ENCODE peak calls at places on chromosomes 1 and 21, in ten cellular contexts. Y, M, E, N, D, K, G, P, J and Q are unnamed samples. For H3K27me3, the result is how much of the 10 kb centered on the place peaks cover.

GRCh38 chr1:221105578-221105977 is 226.3 kb downstream of the HLX start:
- DNase-seq in K (no peak), G (no peak), Y (no peak), J (no peak), D (no peak), M (no peak), P (no peak), N (no peak), E (no peak), Q (no peak)

GRCh38 chr1:65039066-65039465 is 72.7 kb upstream of the JAK1 start:
- DNase-seq in N (no peak), J (no peak), G (no peak), D (no peak), K (no peak), Y (no peak), E (no peak), P (no peak), M (no peak), Q (no peak)

GRCh38 chr1:177922209-177922608 is 47.6 kb downstream of the SEC16B start:
- DNase-seq in D (no peak), E (no peak), M (no peak), P (no peak), K (no peak), J (no peak), N (no peak), G (no peak), Y (no peak), Q (no peak)

GRCh38 chr1:225380691-225381090 is 47.1 kb downstream of the LBR start:
- DNase-seq in E (no peak), N (no peak), D (no peak), P (no peak), Y (no peak), G (no peak), M (no peak), K (no peak), J (no peak), Q (no peak)

GRCh38 chr1:8202182-8202905 is 115.6 kb upstream of the SLC45A1 start:
- DNase-seq in K (peak), J (peak), M (peak), G (peak), D (peak), N (peak), E (peak), P (no peak), Y (peak), Q (no peak)

GRCh38 chr1:172903581-172904220 is 147.0 kb downstream of the TNFSF18 start:
- DNase-seq in N (peak), M (no peak), K (no peak), P (no peak), D (no peak), G (no peak), E (peak), Y (no peak), J (peak), Q (no peak)

GRCh38 chr1:43653339-43653738 is 3.4 kb downstream of the KDM4A start:
- DNase-seq in E (no peak), G (no peak), Y (no peak), M (no peak), J (peak), N (peak), K (no peak), D (peak), P (no peak), Q (no peak)

GRCh38 chr1:156436319-156437043 is 64.1 kb downstream of the MEF2D start:
- DNase-seq in Y (no peak), K (no peak), D (no peak), E (no peak), J (no peak), M (no peak), P (no peak), G (no peak), N (no peak), Q (no peak)

GRCh38 chr1:69913967-69914366 is 291.4 kb downstream of the LRRC40 start:
- DNase-seq in J (peak), N (peak), E (peak), P (no peak), Y (no peak), M (no peak), D (no peak), K (no peak), G (no peak), Q (no peak)

GRCh38 chr1:35675773-35676172 is 34.4 kb upstream of the PSMB2 start:
- DNase-seq in G (no peak), M (no peak), Y (no peak), K (no peak), J (no peak), D (no peak), N (peak), P (no peak), E (peak), Q (no peak)

GRCh38 chr1:1628656-1629429 is 3.1 kb upstream of the MMP23B start:
- DNase-seq in J (no peak), G (no peak), D (no peak), M (no peak), E (no peak), Y (peak), P (no peak), N (no peak), K (no peak), Q (peak)

GRCh38 chr21:43299441-43300277 is 127.3 kb downstream of the SIK1 start:
- DNase-seq in K (no peak), Y (peak), M (no peak), N (no peak), J (no peak), D (no peak), P (no peak), E (no peak), G (peak), Q (no peak)

GRCh38 chr1:201628490-201628889 is 89.6 kb downstream of the NAV1 start:
- DNase-seq in J (no peak), G (no peak), N (no peak), E (no peak), M (no peak), D (no peak), P (no peak), K (no peak), Y (no peak), Q (no peak)

GRCh38 chr1:15068152-15068551 is 85.4 kb upstream of the TMEM51 start:
- DNase-seq in P (no peak), G (no peak), D (no peak), M (no peak), E (no peak), N (no peak), J (no peak), Y (no peak), K (no peak), Q (no peak)

GRCh38 chr1:19676438-19676922 is 11.8 kb downstream of the HTR6 start:
- DNase-seq in J (peak), Y (no peak), E (peak), D (peak), M (peak), K (peak), G (no peak), N (peak), P (peak), Q (no peak)

GRCh38 chr1:206769331-206769731 is 1.2 kb upstream of the IL19 start:
- DNase-seq in G (no peak), M (peak), D (no peak), N (no peak), J (no peak), P (no peak), E (no peak), Y (peak), K (no peak), Q (peak)

GRCh38 chr1:109478806-109479205 is 4.9 kb upstream of the ATXN7L2 start:
- DNase-seq in K (no peak), G (no peak), D (peak), N (no peak), P (no peak), J (no peak), E (no peak), Y (no peak), M (peak), Q (no peak)

GRCh38 chr1:84253891-84254290 is 47.6 kb upstream of the SAMD13 start:
- DNase-seq in K (no peak), G (peak), P (no peak), Y (no peak), E (peak), D (no peak), M (peak), N (peak), J (peak), Q (no peak)

GRCh38 chr1:28172690-28173150 is 3.8 kb downstream of the PTAFR start:
- DNase-seq in K (no peak), Y (peak), J (peak), M (no peak), G (no peak), D (peak), P (no peak), N (no peak), E (peak), Q (peak)

GRCh38 chr1:25034736-25035522 is 104.9 kb upstream of the RUNX3 start:
- DNase-seq in E (no peak), K (no peak), J (no peak), D (no peak), Y (no peak), P (no peak), M (no peak), N (no peak), G (no peak), Q (no peak)

GRCh38 chr1:25031601-25031965 is 101.5 kb upstream of the RUNX3 start:
- DNase-seq in P (no peak), E (no peak), D (no peak), J (no peak), M (no peak), G (no peak), Y (no peak), N (no peak), K (no peak), Q (no peak)

GRCh38 chr1:25031966-25032667 is 102.0 kb upstream of the RUNX3 start:
- DNase-seq in M (no peak), D (no peak), E (peak), G (peak), K (no peak), J (no peak), P (no peak), N (peak), Y (peak), Q (peak)

GRCh38 chr1:25033828-25034451 is 103.9 kb upstream of the RUNX3 start:
- DNase-seq in M (peak), K (no peak), Y (peak), D (no peak), N (no peak), G (peak), J (no peak), E (no peak), P (no peak), Q (peak)

GRCh38 chr1:25033030-25033827 is 103.2 kb upstream of the RUNX3 start:
- DNase-seq in P (no peak), M (no peak), D (no peak), J (no peak), N (no peak), G (no peak), Y (no peak), E (no peak), K (no peak), Q (no peak)
- H3K27me3 ChIP-seq in P (under half), M (under half), D (under half), J (under half), N (under half), G (under half), Y (under half), E (under half), K (under half), Q (under half)

DNA sequence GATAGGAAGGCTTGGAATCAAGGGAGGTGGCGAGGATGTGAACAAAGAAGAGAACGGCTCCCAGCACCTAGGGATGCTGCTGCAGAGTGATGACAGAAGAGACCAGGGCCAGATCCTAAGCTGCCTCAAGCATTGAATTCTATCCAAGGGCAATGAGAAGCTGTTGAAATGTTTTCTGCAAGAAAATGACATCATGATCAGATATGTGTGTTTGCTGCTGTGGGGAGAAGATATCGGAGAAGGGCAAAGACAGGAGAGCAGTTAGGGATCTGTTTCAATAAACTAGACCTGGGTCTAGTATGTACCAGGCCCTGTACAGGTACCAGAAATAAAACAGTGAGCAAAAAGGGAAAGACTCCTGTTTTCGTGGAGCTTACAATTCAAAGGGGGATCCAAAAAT is 194.7 kb upstream of the RAB4A start:
- DNase-seq in G (no peak), J (no peak), Y (no peak), D (no peak), P (no peak), K (no peak), M (no peak), N (no peak), E (no peak), Q (no peak)
- H3K27me3 ChIP-seq in G (under half), J (under half), Y (under half), D (under half), P (under half), K (under half), M (under half), N (under half), E (under half), Q (under half)

GRCh38 chr1:81846630-81847029 is 45.9 kb downstream of the ADGRL2 start:
- DNase-seq in E (no peak), J (no peak), Y (no peak), M (no peak), P (no peak), D (no peak), N (no peak), K (no peak), G (no peak), Q (no peak)
- H3K27me3 ChIP-seq in E (under half), J (under half), Y (under half), M (under half), P (under half), D (under half), N (under half), K (under half), G (under half), Q (under half)

GRCh38 chr1:202709276-202710041 is 795 bp downstream of the SYT2 start:
- DNase-seq in P (no peak), Y (peak), K (no peak), E (no peak), M (no peak), J (no peak), D (no peak), G (no peak), N (no peak), Q (no peak)
- H3K27me3 ChIP-seq in P (under half), Y (under half), K (under half), E (half or more), M (under half), J (half or more), D (half or more), G (half or more), N (half or more), Q (under half)

GRCh38 chr1:165439287-165439686 is 5.6 kb downstream of the RXRG start:
- DNase-seq in G (no peak), K (no peak), N (no peak), J (no peak), P (no peak), D (no peak), M (no peak), Y (no peak), E (no peak), Q (no peak)
- H3K27me3 ChIP-seq in G (under half), K (under half), N (under half), J (under half), P (under half), D (under half), M (under half), Y (under half), E (under half), Q (under half)

DNA sequence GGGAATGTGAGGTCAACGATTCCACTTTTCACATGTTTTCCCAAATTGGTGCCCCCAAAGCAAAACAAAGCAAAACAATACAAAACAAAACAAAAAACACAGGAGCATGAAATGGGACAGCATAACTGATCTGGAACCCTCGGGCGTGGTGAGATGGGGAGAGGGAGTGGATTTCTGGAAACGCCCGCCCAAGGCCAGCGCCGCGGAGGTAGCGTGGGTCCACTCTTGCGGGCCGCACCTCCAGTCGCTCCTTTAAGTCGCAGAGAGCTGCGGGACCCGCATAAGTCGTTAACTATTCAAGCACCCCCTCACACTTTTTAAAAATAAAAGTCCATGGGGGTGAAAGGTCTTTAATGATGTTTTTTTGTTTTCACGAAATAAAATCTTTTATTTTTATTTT is 4.3 kb upstream of the TBX15 start:
- DNase-seq in J (no peak), D (no peak), N (no peak), Y (no peak), E (no peak), P (no peak), M (no peak), G (no peak), K (no peak), Q (no peak)
- H3K27me3 ChIP-seq in J (half or more), D (half or more), N (half or more), Y (half or more), E (half or more), P (half or more), M (under half), G (half or more), K (half or more), Q (under half)

DNA sequence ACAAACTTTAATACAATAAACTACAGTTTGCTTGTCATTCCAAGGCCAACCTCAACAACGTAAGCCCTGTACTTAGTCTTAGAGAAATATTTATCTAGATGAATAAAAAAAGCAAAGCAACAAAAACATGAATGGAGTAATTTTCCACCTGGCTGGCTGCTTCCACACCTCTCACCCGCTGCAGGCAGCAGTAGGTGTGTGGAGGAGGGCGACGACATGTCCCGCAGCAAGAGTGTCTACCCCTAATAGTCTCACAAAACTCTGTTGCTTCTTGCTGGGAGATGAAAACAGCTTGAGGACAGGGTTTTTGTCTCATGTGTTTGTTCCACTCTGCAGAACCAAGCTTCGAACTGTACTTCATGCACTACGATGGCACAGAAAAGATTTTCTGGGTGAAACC is 48.8 kb upstream of the IGSF5 start:
- DNase-seq in N (no peak), D (no peak), Y (no peak), P (no peak), J (no peak), E (no peak), G (no peak), M (no peak), K (no peak), Q (no peak)
- H3K27me3 ChIP-seq in N (under half), D (under half), Y (under half), P (under half), J (under half), E (under half), G (under half), M (under half), K (under half), Q (under half)

GRCh38 chr1:111361761-111362160 is 65.8 kb downstream of the OVGP1 start:
- DNase-seq in N (no peak), Y (no peak), J (no peak), P (no peak), E (no peak), K (no peak), M (no peak), G (no peak), D (no peak), Q (no peak)

GRCh38 chr1:111369645-111370044 is 57.9 kb downstream of the OVGP1 start:
- DNase-seq in E (no peak), N (no peak), M (no peak), P (no peak), J (peak), G (no peak), D (no peak), Y (no peak), K (no peak), Q (no peak)

GRCh38 chr1:111364690-111365089 is 62.8 kb downstream of the OVGP1 start:
- DNase-seq in P (no peak), D (no peak), Y (no peak), G (no peak), N (no peak), M (no peak), E (peak), J (peak), K (no peak), Q (no peak)

GRCh38 chr1:111369177-111369576 is 58.4 kb downstream of the OVGP1 start:
- DNase-seq in D (no peak), E (no peak), P (no peak), N (no peak), M (no peak), G (no peak), K (no peak), J (peak), Y (no peak), Q (no peak)

GRCh38 chr1:111366256-111366655 is 61.3 kb downstream of the OVGP1 start:
- DNase-seq in K (no peak), E (peak), G (no peak), Y (no peak), N (peak), D (no peak), P (no peak), J (no peak), M (no peak), Q (no peak)
- H3K27me3 ChIP-seq in K (under half), E (under half), G (under half), Y (under half), N (under half), D (under half), P (under half), J (under half), M (under half), Q (under half)